ENCODE peak calls at places on chromosomes 13 and 19, in four cellular contexts. One of them, this sample, is unnamed.
A peak's percentile ranks its signal among the peaks of the same experiment; 100 is the strongest.

GRCh38 chr19:21256722-21257121 is 72.5 kb downstream of the ZNF708 start:
- DNase-seq in GM12892: no peak
- DNase-seq in K562: peak; percentile 19
- DNase-seq in SK-N-SH: peak; percentile 20
- DNase-seq in this sample: no peak

GRCh38 chr13:61765181-61765742 is 349.6 kb upstream of the PCDH20 start:
- DNase-seq in GM12892: no peak
- DNase-seq in K562: no peak
- DNase-seq in SK-N-SH: no peak
- DNase-seq in this sample: no peak

GRCh38 chr13:83881917-83882625 is at the start of gene SLITRK1:
- DNase-seq in GM12892: no peak
- DNase-seq in K562: no peak
- DNase-seq in SK-N-SH: peak; percentile 16
- DNase-seq in this sample: peak; percentile 5

GRCh38 chr13:49410006-49410405 is 33.9 kb downstream of the CAB39L start:
- DNase-seq in GM12892: no peak
- DNase-seq in K562: no peak
- DNase-seq in SK-N-SH: no peak
- DNase-seq in this sample: no peak

GRCh38 chr19:44141191-44142013 is at the start of gene ZNF234:
- DNase-seq in GM12892: peak; percentile 72
- DNase-seq in K562: peak; percentile 59
- DNase-seq in SK-N-SH: peak; percentile 88
- DNase-seq in this sample: peak; percentile 63

GRCh38 chr13:26017932-26018690 is 33.7 kb downstream of the SHISA2 start:
- DNase-seq in GM12892: no peak
- DNase-seq in K562: no peak
- DNase-seq in SK-N-SH: no peak
- DNase-seq in this sample: no peak

GRCh38 chr13:48199404-48199991 is 33.5 kb upstream of the ITM2B start:
- DNase-seq in GM12892: no peak
- DNase-seq in K562: no peak
- DNase-seq in SK-N-SH: no peak
- DNase-seq in this sample: no peak

GRCh38 chr19:29771708-29772415 is 39.9 kb upstream of the CCNE1 start:
- DNase-seq in GM12892: peak; percentile 47
- DNase-seq in K562: peak; percentile 79
- DNase-seq in SK-N-SH: peak; percentile 86
- DNase-seq in this sample: no peak

GRCh38 chr19:7982651-7983099 is 22.8 kb downstream of the ELAVL1 start:
- DNase-seq in GM12892: no peak
- DNase-seq in K562: no peak
- DNase-seq in SK-N-SH: no peak
- DNase-seq in this sample: no peak

GRCh38 chr19:16066611-16067104 is 9.6 kb upstream of the TPM4 start:
- DNase-seq in GM12892: peak; percentile 44
- DNase-seq in K562: peak; percentile 63
- DNase-seq in SK-N-SH: peak; percentile 62
- DNase-seq in this sample: no peak

GRCh38 chr13:53242015-53242414 is 213.4 kb downstream of the OLFM4 start:
- DNase-seq in GM12892: no peak
- DNase-seq in K562: no peak
- DNase-seq in SK-N-SH: no peak
- DNase-seq in this sample: no peak

GRCh38 chr13:100506600-100507422 is 81.8 kb downstream of the GGACT start:
- DNase-seq in GM12892: no peak
- DNase-seq in K562: no peak
- DNase-seq in SK-N-SH: no peak
- DNase-seq in this sample: no peak

GRCh38 chr19:14683439-14683838 is 6.4 kb upstream of the ZNF333 start:
- DNase-seq in GM12892: no peak
- DNase-seq in K562: no peak
- DNase-seq in SK-N-SH: no peak
- DNase-seq in this sample: no peak

DNA sequence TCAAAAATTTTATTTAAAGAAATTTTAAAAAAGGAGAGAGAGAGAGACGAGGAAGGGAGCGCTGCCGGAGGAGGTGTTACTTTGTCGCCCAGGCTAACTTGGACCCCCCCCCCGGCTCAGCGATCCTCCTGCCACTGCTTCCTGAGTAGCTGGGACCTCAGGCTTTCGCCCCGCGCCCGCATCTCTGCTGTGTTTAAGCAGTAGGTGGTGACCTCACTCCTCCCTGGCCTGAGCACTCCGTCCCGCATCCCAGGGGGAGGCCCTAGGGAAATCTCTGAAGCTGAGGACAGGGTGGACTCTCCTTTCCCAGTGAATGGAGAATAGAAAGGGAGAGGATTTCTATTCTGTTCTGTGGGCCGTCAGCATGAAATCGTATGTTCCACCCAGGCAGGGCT is 481 bp upstream of the ZNF845 start:
- DNase-seq in GM12892: no peak
- DNase-seq in K562: no peak
- DNase-seq in SK-N-SH: peak; percentile 61
- DNase-seq in this sample: no peak
- TF ChIP-seq TAF1 in GM12892: no peak
- TF ChIP-seq TAF1 in K562: no peak
- TF ChIP-seq TAF1 in SK-N-SH: no peak
- TF ChIP-seq TAF1 in this sample: no peak

DNA sequence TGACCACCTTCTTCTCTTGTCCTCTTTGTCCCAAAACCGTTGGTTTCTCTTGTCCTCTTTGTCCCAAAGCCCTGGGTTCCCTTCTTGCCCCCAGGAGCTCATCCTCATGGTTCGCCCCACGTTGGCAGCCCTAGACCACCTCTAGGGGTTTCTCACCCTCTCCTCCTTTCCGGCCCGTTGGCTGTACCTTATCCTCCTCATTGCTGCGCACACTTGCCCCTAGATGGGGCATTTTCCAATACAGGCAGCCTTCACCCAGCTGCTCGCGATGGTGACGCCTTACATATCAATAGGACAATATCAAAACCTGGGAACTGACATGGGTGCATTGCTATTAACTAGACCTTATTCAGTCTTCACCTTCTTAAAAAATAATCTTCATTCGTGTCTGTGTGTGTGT is 86.5 kb downstream of the IPO5 start:
- DNase-seq in GM12892: no peak
- DNase-seq in K562: no peak
- DNase-seq in SK-N-SH: no peak
- DNase-seq in this sample: no peak
- TF ChIP-seq POLR2AphosphoS5 in GM12892: no peak
- TF ChIP-seq POLR2AphosphoS5 in K562: no peak
- TF ChIP-seq POLR2AphosphoS5 in SK-N-SH: no peak
- TF ChIP-seq POLR2AphosphoS5 in this sample: no peak

GRCh38 chr13:113951246-113951999 is 22.5 kb downstream of the C13orf46 start:
- DNase-seq in GM12892: peak; percentile 90
- DNase-seq in K562: peak; percentile 86
- DNase-seq in SK-N-SH: peak; percentile 66
- DNase-seq in this sample: peak; percentile 95
- TF ChIP-seq TAF1 in GM12892: no peak
- TF ChIP-seq TAF1 in K562: no peak
- TF ChIP-seq TAF1 in SK-N-SH: no peak
- TF ChIP-seq TAF1 in this sample: no peak

DNA sequence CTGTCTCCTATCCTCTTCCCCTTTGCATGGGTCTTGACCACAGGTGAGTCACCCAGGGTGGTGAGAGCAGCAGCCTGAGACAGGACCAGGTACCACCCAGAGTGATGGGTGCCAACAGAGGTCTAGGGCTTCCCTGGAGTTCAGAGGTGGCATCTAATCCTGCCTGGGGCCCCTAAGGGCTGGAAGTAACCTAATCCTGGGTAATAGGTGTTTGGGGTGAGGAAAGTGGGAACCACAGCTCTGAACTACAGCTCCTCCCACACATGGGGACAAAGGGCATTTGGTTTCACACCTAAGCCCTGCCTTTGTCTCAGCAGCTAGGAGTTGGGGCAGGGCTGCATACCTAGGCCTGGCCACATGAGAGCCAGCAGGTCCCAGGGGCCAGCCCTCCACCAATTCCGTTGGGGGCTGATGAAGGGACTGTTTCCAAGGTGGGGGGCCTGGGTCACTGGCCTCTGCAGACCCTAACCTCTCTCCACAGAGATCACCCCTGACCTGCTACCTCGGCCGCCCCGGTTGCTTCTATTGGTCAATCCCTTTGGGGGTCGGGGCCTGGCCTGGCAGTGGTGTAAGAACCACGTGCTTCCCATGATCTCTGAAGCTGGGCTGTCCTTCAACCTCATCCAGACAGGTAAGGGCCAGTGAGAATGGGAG is 8.0 kb downstream of the SPHK2 start:
- DNase-seq in GM12892: no peak
- DNase-seq in K562: no peak
- DNase-seq in SK-N-SH: no peak
- DNase-seq in this sample: no peak
- TF ChIP-seq POLR2AphosphoS5 in GM12892: no peak
- TF ChIP-seq POLR2AphosphoS5 in K562: no peak
- TF ChIP-seq POLR2AphosphoS5 in SK-N-SH: no peak
- TF ChIP-seq POLR2AphosphoS5 in this sample: no peak

DNA sequence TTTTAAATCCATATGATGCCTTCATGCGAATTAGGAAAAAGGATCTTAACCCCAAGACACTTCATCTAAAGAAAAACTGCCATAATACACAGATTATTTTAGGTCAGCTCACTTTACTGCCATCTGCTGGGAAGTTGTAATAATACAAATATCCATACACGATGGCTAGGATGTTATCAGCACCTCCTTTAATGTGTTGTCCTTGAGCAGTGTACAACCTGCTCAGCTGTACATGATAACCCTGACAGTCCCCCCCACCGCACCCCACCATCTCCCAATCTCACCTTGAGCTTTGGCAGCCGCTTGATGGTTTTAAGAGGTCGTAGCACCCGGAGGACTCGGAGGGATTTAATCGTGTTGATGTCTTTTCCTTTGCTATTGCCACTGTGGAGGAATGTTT is 112.2 kb downstream of the IER2 start:
- DNase-seq in GM12892: no peak
- DNase-seq in K562: peak; percentile 57
- DNase-seq in SK-N-SH: peak; percentile 66
- DNase-seq in this sample: no peak
- TF ChIP-seq TAF1 in GM12892: no peak
- TF ChIP-seq TAF1 in K562: no peak
- TF ChIP-seq TAF1 in SK-N-SH: no peak
- TF ChIP-seq TAF1 in this sample: no peak

GRCh38 chr19:38303517-38304351 is at the start of gene C19orf33:
- DNase-seq in GM12892: no peak
- DNase-seq in K562: peak; percentile 36
- DNase-seq in SK-N-SH: no peak
- DNase-seq in this sample: no peak
- TF ChIP-seq POLR2AphosphoS5 in GM12892: no peak
- TF ChIP-seq POLR2AphosphoS5 in K562: no peak
- TF ChIP-seq POLR2AphosphoS5 in SK-N-SH: no peak
- TF ChIP-seq POLR2AphosphoS5 in this sample: no peak

GRCh38 chr13:59680429-59681024 is 483.2 kb downstream of the DIAPH3 start:
- DNase-seq in GM12892: no peak
- DNase-seq in K562: peak; percentile 4
- DNase-seq in SK-N-SH: no peak
- DNase-seq in this sample: no peak
- TF ChIP-seq TAF1 in GM12892: no peak
- TF ChIP-seq TAF1 in K562: no peak
- TF ChIP-seq TAF1 in SK-N-SH: no peak
- TF ChIP-seq TAF1 in this sample: no peak

GRCh38 chr13:78719367-78719766 is 60.4 kb upstream of the OBI1 start:
- DNase-seq in GM12892: no peak
- DNase-seq in K562: no peak
- DNase-seq in SK-N-SH: no peak
- DNase-seq in this sample: no peak

DNA sequence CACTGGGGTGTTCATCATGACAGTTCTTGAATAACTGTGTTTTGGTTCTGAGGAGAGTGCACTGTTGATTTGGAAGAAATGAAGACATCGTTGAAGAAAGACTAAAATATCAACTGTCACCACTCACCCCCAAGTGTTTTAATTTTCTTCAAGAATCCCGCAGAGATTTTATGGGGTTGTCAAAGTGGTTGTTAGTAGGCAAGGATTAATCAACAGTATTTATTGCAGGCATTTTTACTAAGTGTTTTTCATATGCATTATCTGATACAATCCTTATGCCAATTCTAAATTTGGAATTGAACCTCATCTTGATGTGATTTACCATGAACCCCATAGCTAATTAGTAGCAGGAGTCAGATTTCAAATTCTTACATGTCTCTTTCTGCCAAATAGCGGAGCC is 63.7 kb upstream of the OBI1 start:
- DNase-seq in GM12892: no peak
- DNase-seq in K562: no peak
- DNase-seq in SK-N-SH: no peak
- DNase-seq in this sample: no peak
- TF ChIP-seq POLR2AphosphoS5 in GM12892: no peak
- TF ChIP-seq POLR2AphosphoS5 in K562: no peak
- TF ChIP-seq POLR2AphosphoS5 in SK-N-SH: no peak
- TF ChIP-seq POLR2AphosphoS5 in this sample: no peak

GRCh38 chr13:32940601-32941000 is 75.6 kb upstream of the KL start:
- DNase-seq in GM12892: no peak
- DNase-seq in K562: no peak
- DNase-seq in SK-N-SH: peak; percentile 60
- DNase-seq in this sample: no peak
- TF ChIP-seq TAF1 in GM12892: no peak
- TF ChIP-seq TAF1 in K562: no peak
- TF ChIP-seq TAF1 in SK-N-SH: no peak
- TF ChIP-seq TAF1 in this sample: no peak